ENCODE peak calls at places on chromosome 7, in four cellular contexts. U is B cell; M is IMR-90; S is CD4-positive, alpha-beta T cell. J is an unnamed sample.

GRCh38 chr7:50022451-50022850 is 70.6 kb downstream of the ZPBP start:
- DNase-seq in M (no peak), U (no peak), S (no peak), J (no peak)

GRCh38 chr7:156827587-156828203 is 65.3 kb downstream of the LMBR1 start:
- DNase-seq in M (peak; percentile 46), S (no peak), U (no peak), J (no peak)

GRCh38 chr7:86904949-86905834 is 154.3 kb downstream of the ELAPOR2 start:
- DNase-seq in M (peak; percentile 10), U (no peak), S (no peak), J (no peak)

GRCh38 chr7:137563986-137564385 is 220.5 kb upstream of the PTN start:
- DNase-seq in U (no peak), M (peak; percentile 15), S (no peak), J (no peak)

GRCh38 chr7:55019329-55019690 is 493 bp downstream of the EGFR start:
- DNase-seq in S (no peak), M (no peak), U (no peak), J (no peak)

GRCh38 chr7:143492799-143493568 is 15.3 kb downstream of the TAS2R41 start:
- DNase-seq in S (no peak), U (no peak), M (peak; percentile 36), J (no peak)

GRCh38 chr7:41065663-41066062 is 637.2 kb downstream of the INHBA start:
- DNase-seq in M (no peak), U (no peak), S (no peak), J (no peak)

GRCh38 chr7:159144756-159145543 is at the start of gene VIPR2:
- DNase-seq in S (peak; percentile 32), U (no peak), M (no peak), J (no peak)

GRCh38 chr7:29749701-29750321 is 56.5 kb upstream of the WIPF3 start:
- DNase-seq in U (no peak), S (no peak), M (no peak), J (no peak)

GRCh38 chr7:128739990-128740682 is 977 bp downstream of the CALU start:
- DNase-seq in S (no peak), M (no peak), U (no peak), J (no peak)

GRCh38 chr7:128738570-128739047 is 550 bp upstream of the CALU start:
- DNase-seq in M (no peak), S (no peak), U (no peak), J (no peak)

GRCh38 chr7:128737867-128738390 is 1.2 kb upstream of the CALU start:
- DNase-seq in S (no peak), M (peak; percentile 85), U (no peak), J (no peak)

GRCh38 chr7:128740996-128741395 is 1.8 kb downstream of the CALU start:
- DNase-seq in M (no peak), S (no peak), U (no peak), J (no peak)

GRCh38 chr7:128739048-128739962 is at the start of gene CALU:
- DNase-seq in S (peak; percentile 93), U (peak; percentile 93), M (peak; percentile 97), J (peak; percentile 89)
- TF ChIP-seq CTCF in S (no peak), U (no peak), M (no peak), J (no peak)

DNA sequence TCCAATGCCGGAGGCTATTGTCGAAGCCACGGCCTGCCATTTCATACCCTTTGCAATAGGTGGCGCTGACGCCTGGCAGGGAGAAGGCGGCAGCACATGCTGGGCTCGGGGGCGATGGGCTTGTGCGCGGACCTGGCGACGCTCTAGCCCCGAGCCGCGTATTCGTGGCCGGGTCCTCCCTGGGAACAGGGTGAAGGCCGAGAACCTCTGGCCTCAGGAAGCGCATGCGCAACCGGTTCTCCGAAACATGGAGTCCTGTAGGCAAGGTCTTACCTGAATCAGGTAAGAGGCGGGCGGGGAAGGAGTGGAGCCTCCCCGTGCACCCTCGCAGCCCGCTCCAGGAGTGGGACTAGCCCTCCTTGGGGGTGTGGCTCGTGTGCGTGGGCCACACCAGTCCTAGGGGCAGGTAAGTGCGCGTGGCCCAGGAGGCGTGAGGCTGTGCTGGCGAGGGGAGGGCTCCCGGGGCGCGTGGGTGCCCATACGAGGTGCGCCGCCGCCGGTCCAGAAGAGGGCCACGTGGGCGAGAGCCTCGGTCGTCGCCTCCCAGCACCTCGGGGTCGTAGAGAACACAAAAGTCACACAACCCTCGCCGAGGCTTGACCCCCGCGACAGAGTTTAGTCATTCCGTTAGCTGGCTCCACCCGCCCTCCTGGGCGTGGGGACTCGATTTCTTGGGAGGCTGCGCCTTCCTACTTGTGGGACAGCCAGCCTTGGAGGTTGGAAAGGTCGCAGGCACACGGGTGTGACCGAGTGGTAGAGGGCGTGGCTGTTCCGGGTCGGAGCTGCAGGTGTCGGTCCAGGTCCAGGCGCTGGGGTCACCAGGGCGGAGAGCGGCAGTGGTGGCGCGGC is 5.5 kb upstream of the MEST start:
- DNase-seq in U (peak; percentile 70), S (peak; percentile 51), M (no peak), J (peak; percentile 74)
- TF ChIP-seq CTCF in U (peak; percentile 93), S (peak; percentile 81), M (peak; percentile 20), J (peak; percentile 80)

DNA sequence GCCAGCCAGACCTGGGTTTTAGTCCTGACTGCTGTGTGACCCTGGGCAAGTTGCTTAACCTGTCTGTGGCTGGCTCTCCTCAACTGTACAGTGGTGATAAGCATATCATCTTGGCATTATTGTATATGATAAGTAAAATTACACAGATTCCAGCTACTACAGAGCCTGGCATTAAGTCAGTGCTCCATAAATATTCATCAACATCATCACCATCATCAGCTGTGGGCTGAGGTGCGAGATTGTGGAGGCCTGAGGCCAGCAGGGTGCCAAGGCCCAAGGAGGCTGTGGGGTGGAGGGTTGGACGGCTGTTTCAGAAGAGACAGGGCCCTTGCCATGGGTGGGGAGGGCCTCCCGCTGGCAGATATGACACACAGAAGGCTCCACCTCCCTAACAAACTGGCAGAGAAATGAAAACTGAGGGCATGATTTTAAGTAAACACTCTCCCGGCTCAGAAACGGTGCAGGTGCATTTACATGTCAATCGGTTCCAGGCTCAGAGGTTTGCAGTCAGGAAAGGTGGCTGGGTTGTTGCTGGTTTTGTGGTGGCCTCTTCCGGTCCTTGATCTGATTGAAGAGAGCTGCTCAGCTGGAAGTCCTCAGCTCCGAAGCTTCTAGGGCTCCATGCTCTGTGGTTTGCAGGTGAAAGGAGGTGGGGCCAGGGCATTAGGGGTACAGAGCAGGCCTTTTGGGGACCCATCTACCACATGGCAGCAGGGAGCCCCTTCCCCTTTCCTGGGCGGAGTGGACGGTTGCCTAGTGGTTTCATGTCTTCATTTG is 10.2 kb downstream of the CRYGN start:
- DNase-seq in S (peak; percentile 65), M (peak; percentile 7), U (no peak), J (no peak)
- TF ChIP-seq CTCF in S (no peak), M (no peak), U (no peak), J (no peak)

GRCh38 chr7:98294326-98294725 is 12.8 kb downstream of the BRI3 start:
- DNase-seq in M (no peak), U (no peak), S (no peak), J (no peak)

GRCh38 chr7:98295467-98296220 is 14.2 kb downstream of the BRI3 start:
- DNase-seq in S (no peak), U (no peak), M (no peak), J (no peak)

GRCh38 chr7:98293265-98293664 is 11.8 kb downstream of the BRI3 start:
- DNase-seq in M (no peak), S (no peak), U (no peak), J (no peak)

GRCh38 chr7:98293746-98294145 is 12.3 kb downstream of the BRI3 start:
- DNase-seq in U (no peak), S (no peak), M (no peak), J (no peak)

GRCh38 chr7:98294798-98295382 is 13.4 kb downstream of the BRI3 start:
- DNase-seq in S (no peak), M (peak; percentile 47), U (peak; percentile 69), J (peak; percentile 60)
- TF ChIP-seq CTCF in S (peak; percentile 19), M (peak; percentile 74), U (peak; percentile 76), J (peak; percentile 84)

DNA sequence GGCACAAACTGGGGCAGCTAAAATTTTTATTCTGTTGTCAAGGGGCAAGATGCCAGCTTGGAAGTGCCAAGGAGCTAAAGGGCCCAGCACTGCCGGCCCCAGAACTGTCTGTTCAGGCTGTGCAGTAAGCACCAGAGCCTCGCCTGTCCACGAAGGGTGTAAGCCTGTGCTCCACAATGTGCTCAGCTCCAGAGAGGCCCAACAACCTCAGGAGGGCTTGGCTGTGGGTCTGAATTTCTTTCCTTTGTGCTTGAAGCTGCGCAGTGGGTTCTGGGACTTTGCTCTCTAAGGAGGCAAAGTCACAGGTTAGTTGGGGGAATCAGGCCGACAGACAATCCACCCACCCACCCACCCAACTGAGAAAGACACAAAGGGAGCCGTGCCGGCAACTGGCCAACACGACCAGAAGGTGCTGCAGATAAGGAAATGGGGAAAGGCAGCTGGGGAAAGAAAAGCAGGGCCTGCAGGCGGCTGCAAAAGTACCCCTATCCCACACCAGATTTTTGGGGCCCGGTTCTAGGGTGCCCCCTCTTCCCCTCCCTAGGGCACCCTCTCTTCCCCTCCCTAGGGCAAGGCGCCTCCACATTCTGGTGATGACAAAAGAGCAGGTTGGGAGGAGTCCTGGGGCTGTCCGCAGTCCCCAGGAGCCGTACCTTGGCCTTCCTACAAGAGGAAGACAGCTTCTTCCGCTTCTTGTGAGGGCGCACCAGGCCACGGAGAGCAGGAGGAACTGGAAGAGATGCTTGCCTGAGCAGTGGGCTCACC is 7.7 kb downstream of the DDX56 start:
- DNase-seq in U (no peak), S (no peak), M (no peak), J (no peak)
- TF ChIP-seq CTCF in U (peak; percentile 59), S (peak; percentile 48), M (no peak), J (no peak)

J was measured in progenitor cell of endocrine pancreas.